ENCODE peak calls at places on chromosomes 2 and 18, in ten cellular contexts. One of them, this sample, is unnamed. For H3K36me3, the result is how much of the 10 kb centered on the place peaks cover.

GRCh38 chr2:20593072-20594034 is 57.5 kb downstream of the HS1BP3 start:
- DNase-seq in tibial nerve: no peak
- DNase-seq in neural progenitor cell: no peak
- DNase-seq in CD4-positive, alpha-beta memory T cell: no peak
- DNase-seq in HepG2: peak
- DNase-seq in astrocyte: peak
- DNase-seq in adrenal gland: peak
- DNase-seq in adipocyte: peak
- DNase-seq in body of pancreas: peak
- DNase-seq in ovary: peak
- DNase-seq in this sample: peak

GRCh38 chr2:206240335-206240734 is 34.1 kb upstream of the ZDBF2 start:
- DNase-seq in tibial nerve: no peak
- DNase-seq in neural progenitor cell: no peak
- DNase-seq in CD4-positive, alpha-beta memory T cell: no peak
- DNase-seq in HepG2: no peak
- DNase-seq in astrocyte: no peak
- DNase-seq in adrenal gland: no peak
- DNase-seq in adipocyte: no peak
- DNase-seq in body of pancreas: no peak
- DNase-seq in ovary: no peak
- DNase-seq in this sample: no peak

GRCh38 chr2:203887680-203888079 is 20.1 kb downstream of the CTLA4 start:
- DNase-seq in tibial nerve: no peak
- DNase-seq in neural progenitor cell: no peak
- DNase-seq in CD4-positive, alpha-beta memory T cell: no peak
- DNase-seq in HepG2: no peak
- DNase-seq in astrocyte: no peak
- DNase-seq in adrenal gland: no peak
- DNase-seq in adipocyte: no peak
- DNase-seq in body of pancreas: no peak
- DNase-seq in ovary: no peak
- DNase-seq in this sample: no peak

GRCh38 chr18:46338761-46339160 is 234.6 kb downstream of the HAUS1 start:
- DNase-seq in tibial nerve: no peak
- DNase-seq in neural progenitor cell: peak
- DNase-seq in CD4-positive, alpha-beta memory T cell: no peak
- DNase-seq in HepG2: no peak
- DNase-seq in astrocyte: no peak
- DNase-seq in adrenal gland: no peak
- DNase-seq in adipocyte: no peak
- DNase-seq in body of pancreas: no peak
- DNase-seq in ovary: no peak
- DNase-seq in this sample: no peak

GRCh38 chr2:161119483-161119882 is 40.7 kb upstream of the TANK start:
- DNase-seq in tibial nerve: no peak
- DNase-seq in neural progenitor cell: no peak
- DNase-seq in CD4-positive, alpha-beta memory T cell: no peak
- DNase-seq in HepG2: no peak
- DNase-seq in astrocyte: no peak
- DNase-seq in adrenal gland: no peak
- DNase-seq in adipocyte: no peak
- DNase-seq in body of pancreas: no peak
- DNase-seq in ovary: no peak
- DNase-seq in this sample: no peak

GRCh38 chr2:11539317-11540147 is 5.7 kb downstream of the GREB1 start:
- DNase-seq in tibial nerve: peak
- DNase-seq in neural progenitor cell: peak
- DNase-seq in CD4-positive, alpha-beta memory T cell: no peak
- DNase-seq in HepG2: peak
- DNase-seq in astrocyte: no peak
- DNase-seq in adrenal gland: peak
- DNase-seq in adipocyte: no peak
- DNase-seq in body of pancreas: peak
- DNase-seq in ovary: peak
- DNase-seq in this sample: peak

GRCh38 chr2:45256867-45257641 is 247.8 kb upstream of the SIX2 start:
- DNase-seq in tibial nerve: no peak
- DNase-seq in neural progenitor cell: peak
- DNase-seq in CD4-positive, alpha-beta memory T cell: no peak
- DNase-seq in HepG2: peak
- DNase-seq in astrocyte: no peak
- DNase-seq in adrenal gland: no peak
- DNase-seq in adipocyte: no peak
- DNase-seq in body of pancreas: no peak
- DNase-seq in ovary: no peak
- DNase-seq in this sample: no peak

GRCh38 chr2:119645173-119645846 is 33.7 kb upstream of the TMEM177 start:
- DNase-seq in tibial nerve: no peak
- DNase-seq in neural progenitor cell: no peak
- DNase-seq in CD4-positive, alpha-beta memory T cell: no peak
- DNase-seq in HepG2: no peak
- DNase-seq in astrocyte: peak
- DNase-seq in adrenal gland: peak
- DNase-seq in adipocyte: no peak
- DNase-seq in body of pancreas: no peak
- DNase-seq in ovary: no peak
- DNase-seq in this sample: no peak

GRCh38 chr2:233990261-233990798 is 60.2 kb upstream of the SPP2 start:
- DNase-seq in tibial nerve: no peak
- DNase-seq in neural progenitor cell: no peak
- DNase-seq in CD4-positive, alpha-beta memory T cell: peak
- DNase-seq in HepG2: no peak
- DNase-seq in astrocyte: peak
- DNase-seq in adrenal gland: no peak
- DNase-seq in adipocyte: no peak
- DNase-seq in body of pancreas: no peak
- DNase-seq in ovary: no peak
- DNase-seq in this sample: no peak

GRCh38 chr2:71006955-71007799 is 12.5 kb upstream of the TEX261 start:
- DNase-seq in tibial nerve: no peak
- DNase-seq in neural progenitor cell: no peak
- DNase-seq in CD4-positive, alpha-beta memory T cell: no peak
- DNase-seq in HepG2: peak
- DNase-seq in astrocyte: no peak
- DNase-seq in adrenal gland: no peak
- DNase-seq in adipocyte: no peak
- DNase-seq in body of pancreas: no peak
- DNase-seq in ovary: no peak
- DNase-seq in this sample: no peak

GRCh38 chr2:17672583-17673317 is 80.9 kb downstream of the SMC6 start:
- DNase-seq in tibial nerve: no peak
- DNase-seq in neural progenitor cell: no peak
- DNase-seq in CD4-positive, alpha-beta memory T cell: no peak
- DNase-seq in HepG2: no peak
- DNase-seq in astrocyte: peak
- DNase-seq in adrenal gland: no peak
- DNase-seq in adipocyte: peak
- DNase-seq in body of pancreas: no peak
- DNase-seq in ovary: no peak
- DNase-seq in this sample: no peak
- H3K36me3 ChIP-seq in tibial nerve: under half
- H3K36me3 ChIP-seq in neural progenitor cell: under half
- H3K36me3 ChIP-seq in CD4-positive, alpha-beta memory T cell: under half
- H3K36me3 ChIP-seq in HepG2: under half
- H3K36me3 ChIP-seq in astrocyte: under half
- H3K36me3 ChIP-seq in adrenal gland: under half
- H3K36me3 ChIP-seq in adipocyte: under half
- H3K36me3 ChIP-seq in body of pancreas: under half
- H3K36me3 ChIP-seq in ovary: under half
- H3K36me3 ChIP-seq in this sample: under half

GRCh38 chr2:241248289-241248688 is 59.8 kb downstream of the ANO7 start:
- DNase-seq in tibial nerve: no peak
- DNase-seq in neural progenitor cell: no peak
- DNase-seq in CD4-positive, alpha-beta memory T cell: no peak
- DNase-seq in HepG2: no peak
- DNase-seq in astrocyte: no peak
- DNase-seq in adrenal gland: no peak
- DNase-seq in adipocyte: no peak
- DNase-seq in body of pancreas: no peak
- DNase-seq in ovary: no peak
- DNase-seq in this sample: no peak
- H3K36me3 ChIP-seq in tibial nerve: half or more
- H3K36me3 ChIP-seq in neural progenitor cell: under half
- H3K36me3 ChIP-seq in CD4-positive, alpha-beta memory T cell: half or more
- H3K36me3 ChIP-seq in HepG2: half or more
- H3K36me3 ChIP-seq in astrocyte: half or more
- H3K36me3 ChIP-seq in adrenal gland: half or more
- H3K36me3 ChIP-seq in adipocyte: half or more
- H3K36me3 ChIP-seq in body of pancreas: under half
- H3K36me3 ChIP-seq in ovary: under half
- H3K36me3 ChIP-seq in this sample: under half

DNA sequence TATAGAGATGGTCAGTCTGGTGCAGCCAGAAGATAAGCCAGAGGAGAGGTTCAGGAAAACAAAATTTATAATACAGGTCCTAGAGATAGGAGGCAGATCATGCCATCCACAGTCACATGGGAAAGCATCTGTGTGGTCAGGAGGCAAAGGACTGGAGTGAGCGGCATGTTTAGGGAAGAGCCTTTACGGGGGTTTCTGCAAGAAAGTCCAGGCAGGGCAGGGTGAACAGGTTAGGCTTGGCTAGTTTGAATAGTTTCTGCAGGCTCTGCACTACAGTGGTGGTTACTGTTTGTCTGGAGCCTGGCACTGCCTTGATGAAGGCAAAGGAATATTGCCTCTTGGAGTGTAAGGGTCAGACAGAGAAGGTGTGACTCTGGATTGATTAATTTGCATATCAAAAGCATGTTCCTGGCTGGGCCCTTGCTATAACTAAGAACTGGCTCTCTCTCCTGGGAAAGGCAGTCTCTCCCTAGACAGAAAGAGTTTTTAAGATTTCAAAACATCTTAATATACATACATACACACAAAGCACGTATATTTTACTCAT is 1034.7 kb upstream of the CHAC2 start:
- DNase-seq in tibial nerve: no peak
- DNase-seq in neural progenitor cell: peak
- DNase-seq in CD4-positive, alpha-beta memory T cell: no peak
- DNase-seq in HepG2: no peak
- DNase-seq in astrocyte: no peak
- DNase-seq in adrenal gland: no peak
- DNase-seq in adipocyte: no peak
- DNase-seq in body of pancreas: no peak
- DNase-seq in ovary: no peak
- DNase-seq in this sample: no peak
- H3K36me3 ChIP-seq in tibial nerve: under half
- H3K36me3 ChIP-seq in neural progenitor cell: under half
- H3K36me3 ChIP-seq in CD4-positive, alpha-beta memory T cell: under half
- H3K36me3 ChIP-seq in HepG2: under half
- H3K36me3 ChIP-seq in astrocyte: under half
- H3K36me3 ChIP-seq in adrenal gland: under half
- H3K36me3 ChIP-seq in adipocyte: under half
- H3K36me3 ChIP-seq in body of pancreas: under half
- H3K36me3 ChIP-seq in ovary: under half
- H3K36me3 ChIP-seq in this sample: under half

DNA sequence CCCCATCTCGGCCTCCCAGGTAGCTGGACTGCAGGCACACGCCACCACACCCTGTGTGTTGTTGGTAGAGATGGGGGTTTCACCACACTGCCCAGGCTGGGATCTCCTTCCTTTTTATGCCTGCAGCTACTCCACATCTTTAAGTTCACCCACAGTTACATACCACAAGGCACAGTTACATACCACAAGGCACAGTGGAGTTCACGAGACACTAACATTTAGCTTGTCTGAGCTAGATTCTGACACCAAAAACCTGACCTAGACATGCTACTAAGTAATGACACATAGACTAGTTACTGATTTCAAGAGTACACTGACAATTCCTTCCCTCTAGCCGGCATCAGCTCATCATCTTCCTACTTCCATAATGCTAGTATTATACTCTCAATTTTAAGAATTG is 4.3 kb downstream of the POLR2D start:
- DNase-seq in tibial nerve: no peak
- DNase-seq in neural progenitor cell: no peak
- DNase-seq in CD4-positive, alpha-beta memory T cell: no peak
- DNase-seq in HepG2: no peak
- DNase-seq in astrocyte: no peak
- DNase-seq in adrenal gland: no peak
- DNase-seq in adipocyte: no peak
- DNase-seq in body of pancreas: no peak
- DNase-seq in ovary: no peak
- DNase-seq in this sample: no peak
- H3K36me3 ChIP-seq in tibial nerve: under half
- H3K36me3 ChIP-seq in neural progenitor cell: under half
- H3K36me3 ChIP-seq in CD4-positive, alpha-beta memory T cell: under half
- H3K36me3 ChIP-seq in HepG2: under half
- H3K36me3 ChIP-seq in astrocyte: under half
- H3K36me3 ChIP-seq in adrenal gland: under half
- H3K36me3 ChIP-seq in adipocyte: under half
- H3K36me3 ChIP-seq in body of pancreas: under half
- H3K36me3 ChIP-seq in ovary: under half
- H3K36me3 ChIP-seq in this sample: under half

GRCh38 chr2:176136375-176137248 is 7.1 kb downstream of the HOXD8 start:
- DNase-seq in tibial nerve: no peak
- DNase-seq in neural progenitor cell: peak
- DNase-seq in CD4-positive, alpha-beta memory T cell: no peak
- DNase-seq in HepG2: no peak
- DNase-seq in astrocyte: no peak
- DNase-seq in adrenal gland: peak
- DNase-seq in adipocyte: no peak
- DNase-seq in body of pancreas: no peak
- DNase-seq in ovary: peak
- DNase-seq in this sample: peak

GRCh38 chr2:176138526-176139169 is 9.1 kb downstream of the HOXD8 start:
- DNase-seq in tibial nerve: no peak
- DNase-seq in neural progenitor cell: no peak
- DNase-seq in CD4-positive, alpha-beta memory T cell: no peak
- DNase-seq in HepG2: no peak
- DNase-seq in astrocyte: no peak
- DNase-seq in adrenal gland: peak
- DNase-seq in adipocyte: no peak
- DNase-seq in body of pancreas: no peak
- DNase-seq in ovary: no peak
- DNase-seq in this sample: no peak

GRCh38 chr2:176137883-176138282 is 8.4 kb downstream of the HOXD8 start:
- DNase-seq in tibial nerve: no peak
- DNase-seq in neural progenitor cell: no peak
- DNase-seq in CD4-positive, alpha-beta memory T cell: no peak
- DNase-seq in HepG2: peak
- DNase-seq in astrocyte: no peak
- DNase-seq in adrenal gland: no peak
- DNase-seq in adipocyte: no peak
- DNase-seq in body of pancreas: no peak
- DNase-seq in ovary: no peak
- DNase-seq in this sample: no peak

GRCh38 chr2:176139170-176139611 is 9.7 kb downstream of the HOXD8 start:
- DNase-seq in tibial nerve: no peak
- DNase-seq in neural progenitor cell: no peak
- DNase-seq in CD4-positive, alpha-beta memory T cell: no peak
- DNase-seq in HepG2: no peak
- DNase-seq in astrocyte: no peak
- DNase-seq in adrenal gland: no peak
- DNase-seq in adipocyte: no peak
- DNase-seq in body of pancreas: no peak
- DNase-seq in ovary: peak
- DNase-seq in this sample: no peak

GRCh38 chr2:176137249-176137573 is 7.7 kb downstream of the HOXD8 start:
- DNase-seq in tibial nerve: no peak
- DNase-seq in neural progenitor cell: no peak
- DNase-seq in CD4-positive, alpha-beta memory T cell: no peak
- DNase-seq in HepG2: no peak
- DNase-seq in astrocyte: no peak
- DNase-seq in adrenal gland: no peak
- DNase-seq in adipocyte: no peak
- DNase-seq in body of pancreas: no peak
- DNase-seq in ovary: no peak
- DNase-seq in this sample: no peak
- H3K36me3 ChIP-seq in tibial nerve: under half
- H3K36me3 ChIP-seq in neural progenitor cell: under half
- H3K36me3 ChIP-seq in CD4-positive, alpha-beta memory T cell: under half
- H3K36me3 ChIP-seq in HepG2: under half
- H3K36me3 ChIP-seq in astrocyte: under half
- H3K36me3 ChIP-seq in adrenal gland: under half
- H3K36me3 ChIP-seq in adipocyte: under half
- H3K36me3 ChIP-seq in body of pancreas: under half
- H3K36me3 ChIP-seq in ovary: under half
- H3K36me3 ChIP-seq in this sample: under half